ENCODE peak calls at places on chromosomes 12 and 14, in six cellular contexts. Z is K562, J is endothelial cell of umbilical vein, C is GM12878, N is HepG2, F is A549. U is an unnamed sample.

GRCh38 chr14:75427482-75428229 is at the start of gene JDP2:
- DNase-seq in Z (peak), J (peak), C (no peak), N (peak), F (peak), U (peak)

GRCh38 chr12:3724096-3724805 is 28.7 kb downstream of the CRACR2A start:
- DNase-seq in Z (no peak), J (no peak), C (no peak), N (no peak), F (no peak), U (no peak)

GRCh38 chr12:132300789-132301722 is 28.3 kb downstream of the GALNT9 start:
- DNase-seq in Z (no peak), J (no peak), C (no peak), N (no peak), F (no peak), U (peak)

GRCh38 chr12:110253176-110253575 is 27.9 kb upstream of the ATP2A2 start:
- DNase-seq in Z (peak), J (no peak), C (no peak), N (no peak), F (no peak), U (peak)

GRCh38 chr12:5554711-5555110 is 122.8 kb downstream of the NTF3 start:
- DNase-seq in Z (no peak), J (no peak), C (no peak), N (no peak), F (no peak), U (no peak)

GRCh38 chr12:77560714-77561113 is 270.0 kb upstream of the NAV3 start:
- DNase-seq in Z (no peak), J (no peak), C (no peak), N (peak), F (no peak), U (no peak)

GRCh38 chr14:95935228-95935822 is 58.7 kb downstream of the TUNAR start:
- DNase-seq in Z (no peak), J (peak), C (no peak), N (peak), F (no peak), U (peak)

GRCh38 chr12:12890815-12891645 is at the start of gene GPRC5A:
- DNase-seq in Z (peak), J (peak), C (no peak), N (peak), F (peak), U (peak)

GRCh38 chr12:23210573-23210972 is 585.6 kb downstream of the ETNK1 start:
- DNase-seq in Z (no peak), J (no peak), C (no peak), N (no peak), F (no peak), U (no peak)

GRCh38 chr14:99879401-99880295 is 86.4 kb downstream of the EML1 start:
- DNase-seq in Z (no peak), J (no peak), C (no peak), N (no peak), F (no peak), U (no peak)

GRCh38 chr12:102478416-102479098 is 1.8 kb downstream of the IGF1 start:
- DNase-seq in Z (no peak), J (no peak), C (peak), N (no peak), F (no peak), U (no peak)

GRCh38 chr14:90293766-90294471 is 37.6 kb downstream of the PSMC1 start:
- DNase-seq in Z (no peak), J (no peak), C (no peak), N (no peak), F (no peak), U (no peak)

GRCh38 chr12:12474931-12475485 is 87.7 kb downstream of the DUSP16 start:
- DNase-seq in Z (peak), J (peak), C (peak), N (no peak), F (no peak), U (peak)

GRCh38 chr12:1044697-1045096 is 53.7 kb downstream of the ERC1 start:
- DNase-seq in Z (no peak), J (peak), C (no peak), N (no peak), F (no peak), U (no peak)

GRCh38 chr14:104859900-104860299 is 5.2 kb upstream of the CEP170B start:
- DNase-seq in Z (no peak), J (no peak), C (no peak), N (no peak), F (no peak), U (no peak)
- TF ChIP-seq MYC in Z (no peak), J (no peak), C (no peak), N (no peak), F (no peak), U (no peak)

DNA sequence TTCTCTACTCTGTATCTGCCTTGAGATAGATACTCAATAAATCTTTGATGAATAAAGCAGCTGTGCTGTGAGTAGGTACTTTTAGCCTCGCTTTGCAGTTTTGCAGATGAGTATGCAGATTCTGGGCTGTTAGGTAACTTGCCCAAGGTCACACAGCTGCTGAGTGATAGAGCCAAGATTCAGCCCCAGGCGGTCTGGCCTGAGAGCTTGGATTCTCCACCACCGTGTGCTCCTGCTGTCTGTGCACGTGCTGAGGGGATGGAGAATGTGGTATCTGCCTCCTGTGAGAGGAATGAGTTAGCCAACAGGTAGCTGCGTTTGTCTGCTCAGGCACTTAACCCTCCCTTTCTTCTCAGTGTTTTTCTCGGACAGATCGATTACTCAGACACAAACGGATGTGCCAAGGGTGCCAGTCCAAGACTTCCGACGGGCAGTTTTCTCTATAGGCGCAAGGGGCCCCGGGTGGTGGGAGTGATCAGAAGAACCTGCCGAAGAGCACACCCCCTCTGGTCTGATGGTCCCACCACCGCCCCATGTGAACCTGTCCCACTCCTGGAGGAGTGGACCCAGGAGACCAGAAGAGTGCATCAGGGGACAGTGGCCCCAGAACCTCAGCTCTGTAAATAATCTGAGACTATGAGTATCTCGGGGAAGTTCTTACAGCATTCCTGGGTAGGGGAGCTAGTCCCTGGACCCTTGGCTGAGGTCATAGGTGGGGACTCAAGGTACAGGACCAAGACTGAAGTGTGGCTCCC is 6.6 kb upstream of the CSAD start:
- DNase-seq in Z (no peak), J (no peak), C (no peak), N (no peak), F (no peak), U (no peak)
- TF ChIP-seq MAX in Z (no peak), J (no peak), C (no peak), N (no peak), F (no peak), U (no peak)

DNA sequence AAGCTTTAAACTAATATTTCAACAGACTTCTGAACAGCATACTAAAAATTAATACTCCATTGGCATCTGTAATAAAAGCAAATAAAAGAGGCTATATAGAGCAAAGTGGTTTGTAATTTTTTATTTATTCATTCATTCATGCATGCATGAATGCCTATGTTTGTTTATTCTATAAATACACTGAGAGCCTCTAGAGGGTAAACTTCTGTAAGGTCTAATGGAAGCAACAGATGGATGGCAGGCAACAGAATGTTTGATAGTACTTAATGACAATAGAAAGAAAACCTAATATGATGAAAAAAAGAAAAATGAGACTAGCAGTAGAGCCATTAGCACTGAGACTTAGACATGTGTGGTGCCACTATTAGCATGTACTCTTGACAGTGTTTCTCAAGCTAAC is 253.1 kb downstream of the CCDC91 start:
- DNase-seq in Z (no peak), J (no peak), C (no peak), N (no peak), F (no peak), U (no peak)
- TF ChIP-seq MYC in Z (no peak), J (no peak), C (no peak), N (no peak), F (no peak), U (no peak)

DNA sequence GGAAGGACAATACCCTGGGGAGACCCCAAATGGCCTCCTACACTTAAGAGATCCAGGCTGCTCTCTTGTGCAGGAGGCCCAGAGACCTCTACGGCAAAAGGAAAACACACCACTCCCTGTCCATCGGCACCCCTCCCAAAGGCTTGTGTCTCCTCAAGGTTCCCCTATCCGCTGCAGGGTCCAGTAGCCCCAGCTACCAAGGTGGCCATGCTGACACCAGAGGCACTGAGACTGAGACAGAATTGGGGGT is 631 bp downstream of the DDIT3 start:
- DNase-seq in Z (no peak), J (no peak), C (no peak), N (no peak), F (no peak), U (no peak)
- TF ChIP-seq MAX in Z (no peak), J (no peak), C (no peak), N (no peak), F (no peak), U (no peak)

DNA sequence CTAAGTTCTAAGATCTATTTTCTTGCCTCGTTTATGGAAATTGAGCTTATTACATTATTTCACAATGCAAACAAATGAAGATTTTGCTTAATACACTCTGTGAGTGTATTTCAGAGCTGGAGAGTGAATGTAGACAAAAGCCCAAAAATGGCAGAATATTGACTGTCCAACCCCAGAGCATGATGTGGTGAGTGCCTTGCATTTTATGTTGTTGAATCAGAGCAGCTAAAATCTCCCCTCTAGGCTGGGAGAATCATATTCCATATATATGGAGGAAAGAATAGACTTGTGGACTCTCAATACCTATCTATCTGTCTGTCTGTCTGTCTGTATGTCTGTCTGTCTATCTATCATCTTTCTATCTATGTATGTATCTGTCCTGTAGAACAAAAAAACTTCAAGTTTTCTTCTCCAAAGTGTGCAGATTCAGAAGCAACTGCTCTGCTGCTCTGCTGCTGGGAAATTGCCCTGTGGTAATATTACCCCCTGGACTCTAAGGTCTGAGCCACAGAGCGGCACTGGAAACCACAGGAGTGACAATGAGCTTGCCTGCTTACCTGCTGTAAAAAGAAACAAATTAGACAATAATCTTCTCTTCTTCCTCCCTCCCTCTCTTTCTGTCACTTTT is 209.4 kb upstream of the PRICKLE1 start:
- DNase-seq in Z (no peak), J (no peak), C (no peak), N (no peak), F (no peak), U (peak)
- TF ChIP-seq MYC in Z (no peak), J (no peak), C (no peak), N (no peak), F (no peak), U (no peak)